ENCODE peak calls at places on chromosome 7, in eight cellular contexts. One of them, this sample, is unnamed. For H3K4me1, the result is how much of the 10 kb centered on the place peaks cover.

GRCh38 chr7:40506158-40506557 is 371.4 kb downstream of the SUGCT start:
- DNase-seq in thyroid gland: no peak
- DNase-seq in body of pancreas: no peak
- DNase-seq in ovary: no peak
- DNase-seq in right lobe of liver: no peak
- DNase-seq in K562: no peak
- DNase-seq in stomach: no peak
- DNase-seq in testis: no peak
- DNase-seq in this sample: no peak

GRCh38 chr7:36487756-36488336 is 98.2 kb downstream of the ANLN start:
- DNase-seq in thyroid gland: no peak
- DNase-seq in body of pancreas: peak
- DNase-seq in ovary: no peak
- DNase-seq in right lobe of liver: no peak
- DNase-seq in K562: no peak
- DNase-seq in stomach: no peak
- DNase-seq in testis: peak
- DNase-seq in this sample: no peak

GRCh38 chr7:153934629-153935028 is 117.6 kb upstream of the DPP6 start:
- DNase-seq in thyroid gland: no peak
- DNase-seq in body of pancreas: peak
- DNase-seq in ovary: no peak
- DNase-seq in right lobe of liver: no peak
- DNase-seq in K562: no peak
- DNase-seq in stomach: no peak
- DNase-seq in testis: no peak
- DNase-seq in this sample: no peak

GRCh38 chr7:74453321-74454011 is at the start of gene GTF2IRD1:
- DNase-seq in thyroid gland: peak
- DNase-seq in body of pancreas: peak
- DNase-seq in ovary: peak
- DNase-seq in right lobe of liver: peak
- DNase-seq in K562: peak
- DNase-seq in stomach: peak
- DNase-seq in testis: peak
- DNase-seq in this sample: no peak

GRCh38 chr7:42876182-42877068 is 35.4 kb downstream of the C7orf25 start:
- DNase-seq in thyroid gland: peak
- DNase-seq in body of pancreas: peak
- DNase-seq in ovary: peak
- DNase-seq in right lobe of liver: no peak
- DNase-seq in K562: peak
- DNase-seq in stomach: peak
- DNase-seq in testis: peak
- DNase-seq in this sample: no peak

GRCh38 chr7:13628231-13629001 is 361.1 kb downstream of the ETV1 start:
- DNase-seq in thyroid gland: no peak
- DNase-seq in body of pancreas: no peak
- DNase-seq in ovary: no peak
- DNase-seq in right lobe of liver: no peak
- DNase-seq in K562: no peak
- DNase-seq in stomach: no peak
- DNase-seq in testis: no peak
- DNase-seq in this sample: no peak

GRCh38 chr7:94276797-94277196 is 117.9 kb upstream of the COL1A2 start:
- DNase-seq in thyroid gland: peak
- DNase-seq in body of pancreas: no peak
- DNase-seq in ovary: no peak
- DNase-seq in right lobe of liver: no peak
- DNase-seq in K562: no peak
- DNase-seq in stomach: no peak
- DNase-seq in testis: peak
- DNase-seq in this sample: no peak

GRCh38 chr7:29146082-29146706 is at the start of gene CPVL:
- DNase-seq in thyroid gland: peak
- DNase-seq in body of pancreas: peak
- DNase-seq in ovary: peak
- DNase-seq in right lobe of liver: peak
- DNase-seq in K562: no peak
- DNase-seq in stomach: peak
- DNase-seq in testis: peak
- DNase-seq in this sample: no peak

GRCh38 chr7:101125989-101126650 is 784 bp upstream of the SERPINE1 start:
- DNase-seq in thyroid gland: peak
- DNase-seq in body of pancreas: peak
- DNase-seq in ovary: peak
- DNase-seq in right lobe of liver: peak
- DNase-seq in K562: no peak
- DNase-seq in stomach: peak
- DNase-seq in testis: peak
- DNase-seq in this sample: no peak

GRCh38 chr7:75639071-75639892 is 99.5 kb downstream of the HIP1 start:
- DNase-seq in thyroid gland: peak
- DNase-seq in body of pancreas: peak
- DNase-seq in ovary: peak
- DNase-seq in right lobe of liver: peak
- DNase-seq in K562: peak
- DNase-seq in stomach: peak
- DNase-seq in testis: peak
- DNase-seq in this sample: no peak

GRCh38 chr7:9600974-9601373 is 1167.6 kb downstream of the NXPH1 start:
- DNase-seq in thyroid gland: no peak
- DNase-seq in body of pancreas: no peak
- DNase-seq in ovary: no peak
- DNase-seq in right lobe of liver: no peak
- DNase-seq in K562: no peak
- DNase-seq in stomach: no peak
- DNase-seq in testis: no peak
- DNase-seq in this sample: no peak

GRCh38 chr7:99372275-99373085 is 2.0 kb upstream of the ARPC1B start:
- DNase-seq in thyroid gland: peak
- DNase-seq in body of pancreas: peak
- DNase-seq in ovary: no peak
- DNase-seq in right lobe of liver: no peak
- DNase-seq in K562: no peak
- DNase-seq in stomach: peak
- DNase-seq in testis: peak
- DNase-seq in this sample: no peak

GRCh38 chr7:151426486-151426905 is 13.4 kb downstream of the CRYGN start:
- DNase-seq in thyroid gland: peak
- DNase-seq in body of pancreas: peak
- DNase-seq in ovary: peak
- DNase-seq in right lobe of liver: no peak
- DNase-seq in K562: no peak
- DNase-seq in stomach: peak
- DNase-seq in testis: peak
- DNase-seq in this sample: no peak

GRCh38 chr7:148114807-148115206 is 475.8 kb upstream of the C7orf33 start:
- DNase-seq in thyroid gland: no peak
- DNase-seq in body of pancreas: no peak
- DNase-seq in ovary: no peak
- DNase-seq in right lobe of liver: no peak
- DNase-seq in K562: no peak
- DNase-seq in stomach: no peak
- DNase-seq in testis: no peak
- DNase-seq in this sample: no peak

GRCh38 chr7:80614911-80615310 is 23.5 kb upstream of the CD36 start:
- DNase-seq in thyroid gland: no peak
- DNase-seq in body of pancreas: no peak
- DNase-seq in ovary: no peak
- DNase-seq in right lobe of liver: no peak
- DNase-seq in K562: no peak
- DNase-seq in stomach: no peak
- DNase-seq in testis: no peak
- DNase-seq in this sample: no peak

GRCh38 chr7:80613519-80613918 is 24.9 kb upstream of the CD36 start:
- DNase-seq in thyroid gland: no peak
- DNase-seq in body of pancreas: no peak
- DNase-seq in ovary: no peak
- DNase-seq in right lobe of liver: no peak
- DNase-seq in K562: no peak
- DNase-seq in stomach: no peak
- DNase-seq in testis: no peak
- DNase-seq in this sample: no peak

GRCh38 chr7:80611353-80611752 is 27.1 kb upstream of the CD36 start:
- DNase-seq in thyroid gland: no peak
- DNase-seq in body of pancreas: no peak
- DNase-seq in ovary: no peak
- DNase-seq in right lobe of liver: no peak
- DNase-seq in K562: no peak
- DNase-seq in stomach: no peak
- DNase-seq in testis: no peak
- DNase-seq in this sample: no peak

GRCh38 chr7:80609732-80610131 is 28.7 kb upstream of the CD36 start:
- DNase-seq in thyroid gland: no peak
- DNase-seq in body of pancreas: no peak
- DNase-seq in ovary: no peak
- DNase-seq in right lobe of liver: no peak
- DNase-seq in K562: no peak
- DNase-seq in stomach: no peak
- DNase-seq in testis: no peak
- DNase-seq in this sample: no peak

GRCh38 chr7:80611779-80612178 is 26.7 kb upstream of the CD36 start:
- DNase-seq in thyroid gland: peak
- DNase-seq in body of pancreas: peak
- DNase-seq in ovary: peak
- DNase-seq in right lobe of liver: peak
- DNase-seq in K562: no peak
- DNase-seq in stomach: peak
- DNase-seq in testis: peak
- DNase-seq in this sample: no peak
- TF ChIP-seq POLR2A in thyroid gland: no peak
- TF ChIP-seq POLR2A in body of pancreas: no peak
- TF ChIP-seq POLR2A in ovary: no peak
- TF ChIP-seq POLR2A in right lobe of liver: no peak
- TF ChIP-seq POLR2A in K562: no peak
- TF ChIP-seq POLR2A in stomach: no peak
- TF ChIP-seq POLR2A in testis: no peak
- TF ChIP-seq POLR2A in this sample: no peak

GRCh38 chr7:70720191-70720873 is 411.6 kb upstream of the GALNT17 start:
- DNase-seq in thyroid gland: no peak
- DNase-seq in body of pancreas: no peak
- DNase-seq in ovary: no peak
- DNase-seq in right lobe of liver: no peak
- DNase-seq in K562: no peak
- DNase-seq in stomach: no peak
- DNase-seq in testis: no peak
- DNase-seq in this sample: no peak
- H3K4me1 ChIP-seq in thyroid gland: under half
- H3K4me1 ChIP-seq in body of pancreas: under half
- H3K4me1 ChIP-seq in ovary: under half
- H3K4me1 ChIP-seq in right lobe of liver: under half
- H3K4me1 ChIP-seq in K562: under half
- H3K4me1 ChIP-seq in stomach: under half
- H3K4me1 ChIP-seq in testis: under half
- H3K4me1 ChIP-seq in this sample: under half

GRCh38 chr7:116953727-116954442 is 584 bp downstream of the ST7 start:
- DNase-seq in thyroid gland: peak
- DNase-seq in body of pancreas: peak
- DNase-seq in ovary: peak
- DNase-seq in right lobe of liver: peak
- DNase-seq in K562: peak
- DNase-seq in stomach: peak
- DNase-seq in testis: peak
- DNase-seq in this sample: no peak
- TF ChIP-seq POLR2A in thyroid gland: no peak
- TF ChIP-seq POLR2A in body of pancreas: peak
- TF ChIP-seq POLR2A in ovary: peak
- TF ChIP-seq POLR2A in right lobe of liver: peak
- TF ChIP-seq POLR2A in K562: peak
- TF ChIP-seq POLR2A in stomach: no peak
- TF ChIP-seq POLR2A in testis: no peak
- TF ChIP-seq POLR2A in this sample: no peak

GRCh38 chr7:51309361-51310130 is 7.1 kb downstream of the COBL start:
- DNase-seq in thyroid gland: no peak
- DNase-seq in body of pancreas: no peak
- DNase-seq in ovary: no peak
- DNase-seq in right lobe of liver: no peak
- DNase-seq in K562: no peak
- DNase-seq in stomach: no peak
- DNase-seq in testis: no peak
- DNase-seq in this sample: no peak

GRCh38 chr7:51310131-51310583 is 6.5 kb downstream of the COBL start:
- DNase-seq in thyroid gland: peak
- DNase-seq in body of pancreas: no peak
- DNase-seq in ovary: no peak
- DNase-seq in right lobe of liver: no peak
- DNase-seq in K562: no peak
- DNase-seq in stomach: no peak
- DNase-seq in testis: no peak
- DNase-seq in this sample: no peak

GRCh38 chr7:51306761-51307160 is 9.8 kb downstream of the COBL start:
- DNase-seq in thyroid gland: no peak
- DNase-seq in body of pancreas: no peak
- DNase-seq in ovary: no peak
- DNase-seq in right lobe of liver: no peak
- DNase-seq in K562: no peak
- DNase-seq in stomach: no peak
- DNase-seq in testis: no peak
- DNase-seq in this sample: no peak

GRCh38 chr7:51308738-51309102 is 7.9 kb downstream of the COBL start:
- DNase-seq in thyroid gland: no peak
- DNase-seq in body of pancreas: no peak
- DNase-seq in ovary: no peak
- DNase-seq in right lobe of liver: no peak
- DNase-seq in K562: no peak
- DNase-seq in stomach: no peak
- DNase-seq in testis: no peak
- DNase-seq in this sample: no peak

DNA sequence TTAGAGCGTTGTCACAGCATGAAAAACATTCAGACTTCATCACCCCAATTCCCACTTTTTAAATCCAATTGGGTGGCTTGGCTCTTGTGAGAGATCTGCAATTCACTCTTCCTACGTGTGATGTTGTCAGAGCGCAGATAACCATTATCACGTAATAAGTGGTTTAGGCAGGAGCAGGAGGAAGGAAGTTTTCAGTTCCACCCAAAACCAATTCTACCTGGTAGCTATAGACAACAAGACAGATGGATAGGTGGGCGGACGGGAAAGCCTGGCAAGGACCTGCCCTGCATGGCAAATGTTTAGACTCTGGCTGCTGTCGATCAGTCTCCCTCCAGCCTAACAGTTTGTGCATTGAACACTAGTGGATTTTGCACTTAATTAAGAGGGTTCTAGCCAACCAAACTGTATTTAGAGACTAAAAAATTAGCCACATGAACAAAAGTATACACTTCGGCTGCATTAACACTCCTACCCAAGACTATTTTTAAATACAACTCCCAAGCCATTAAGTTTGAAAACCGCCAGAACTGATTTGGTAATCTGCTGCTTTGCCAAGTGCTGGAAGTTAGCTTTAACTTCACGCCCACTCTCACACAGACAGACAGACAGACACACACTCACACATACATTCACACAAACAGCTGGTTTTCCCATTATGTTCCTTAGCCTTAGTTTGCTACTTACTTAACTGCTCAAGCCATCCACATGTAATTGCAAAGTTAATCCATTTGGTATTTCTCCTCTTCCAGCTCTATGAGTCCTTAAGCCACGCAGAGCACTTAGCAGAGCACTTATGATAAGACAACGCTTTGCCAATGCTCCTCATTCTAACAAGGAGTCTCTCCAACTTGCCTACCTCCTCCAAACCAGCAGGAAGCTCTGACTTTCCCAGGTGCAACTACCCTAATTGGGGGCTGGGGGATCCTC is 8.5 kb downstream of the COBL start:
- DNase-seq in thyroid gland: no peak
- DNase-seq in body of pancreas: no peak
- DNase-seq in ovary: no peak
- DNase-seq in right lobe of liver: no peak
- DNase-seq in K562: no peak
- DNase-seq in stomach: no peak
- DNase-seq in testis: no peak
- DNase-seq in this sample: no peak
- H3K4me1 ChIP-seq in thyroid gland: under half
- H3K4me1 ChIP-seq in body of pancreas: under half
- H3K4me1 ChIP-seq in ovary: under half
- H3K4me1 ChIP-seq in right lobe of liver: under half
- H3K4me1 ChIP-seq in K562: under half
- H3K4me1 ChIP-seq in stomach: under half
- H3K4me1 ChIP-seq in testis: under half
- H3K4me1 ChIP-seq in this sample: under half